ENCODE peak calls at places on chromosomes 3 and 15, in seven cellular contexts. L is astrocyte of the spinal cord; P is ovary; H is CD4-positive, CD25-positive, alpha-beta regulatory T cell; B is cardiac muscle cell; K is colonic mucosa; W is heart left ventricle. F is an unnamed sample.

GRCh38 chr15:99085413-99086326 is 19.2 kb upstream of the SYNM start:
- DNase-seq in L (peak), P (no peak), H (no peak), K (no peak), W (peak), B (no peak), F (peak)

GRCh38 chr15:61099030-61099800 is 129.9 kb downstream of the RORA start:
- DNase-seq in B (no peak), H (no peak), L (peak), P (no peak), W (no peak), K (no peak), F (no peak)

GRCh38 chr15:55434989-55435825 is 26.9 kb downstream of the PIERCE2 start:
- DNase-seq in P (no peak), B (peak), L (peak), K (peak), W (no peak), H (peak), F (peak)

GRCh38 chr3:85164446-85164845 is 205.7 kb downstream of the CADM2 start:
- DNase-seq in P (no peak), L (no peak), W (no peak), H (no peak), K (no peak), B (no peak), F (no peak)

GRCh38 chr15:78930577-78931388 is 14.1 kb downstream of the CTSH start:
- DNase-seq in W (no peak), L (peak), H (no peak), K (no peak), P (no peak), B (peak), F (peak)

GRCh38 chr15:71496336-71496955 is 313.9 kb upstream of the NR2E3 start:
- DNase-seq in B (peak), L (peak), W (no peak), H (no peak), K (no peak), P (no peak), F (peak)

GRCh38 chr15:100124936-100125626 is 216.7 kb downstream of the ADAMTS17 start:
- DNase-seq in K (no peak), H (no peak), W (no peak), B (no peak), L (no peak), P (peak), F (no peak)

GRCh38 chr3:140711719-140712086 is 33.8 kb downstream of the TRIM42 start:
- DNase-seq in B (no peak), L (no peak), K (no peak), P (no peak), H (no peak), W (no peak), F (no peak)

GRCh38 chr15:66278671-66279070 is 14.7 kb upstream of the DIS3L start:
- DNase-seq in B (no peak), P (no peak), W (no peak), K (no peak), H (no peak), L (no peak), F (no peak)

GRCh38 chr15:71596672-71597071 is 213.7 kb upstream of the NR2E3 start:
- DNase-seq in H (no peak), W (peak), P (peak), B (peak), L (peak), K (no peak), F (no peak)

GRCh38 chr3:99114565-99115291 is 213.2 kb upstream of the DCBLD2 start:
- DNase-seq in H (no peak), W (no peak), K (no peak), B (peak), P (no peak), L (peak), F (no peak)

GRCh38 chr15:78667578-78668236 is 26.7 kb upstream of the CHRNB4 start:
- DNase-seq in B (no peak), H (no peak), P (no peak), K (no peak), W (no peak), L (no peak), F (no peak)

GRCh38 chr3:901953-902778 is 190.7 kb upstream of the CNTN6 start:
- DNase-seq in B (peak), H (no peak), W (no peak), K (no peak), P (no peak), L (peak), F (no peak)

GRCh38 chr3:41117398-41117870 is 81.9 kb upstream of the CTNNB1 start:
- DNase-seq in W (peak), H (peak), L (peak), B (peak), P (peak), K (peak), F (peak)

DNA sequence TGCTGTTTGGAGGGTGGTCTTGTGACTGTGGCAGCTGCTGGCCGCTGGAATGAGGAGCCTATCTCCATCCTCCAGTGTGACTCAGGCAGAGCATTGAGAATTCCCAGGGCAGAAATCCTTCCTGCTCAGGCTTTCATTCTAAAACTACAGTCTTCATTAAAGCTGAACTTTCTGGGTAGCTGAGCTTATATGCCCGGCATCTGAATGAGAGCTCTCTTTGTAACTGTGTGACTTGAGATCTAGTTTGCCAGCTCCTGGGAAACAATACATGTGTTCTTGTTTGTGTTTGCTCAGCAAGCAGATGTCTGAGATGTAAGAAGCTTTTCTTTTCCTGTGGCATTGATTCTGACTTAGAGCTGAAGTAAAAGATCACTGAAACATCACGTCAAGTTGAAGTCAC is 22.4 kb downstream of the RLBP1 start:
- DNase-seq in K (no peak), H (no peak), B (no peak), L (no peak), W (no peak), P (no peak), F (no peak)
- H3K4me3 ChIP-seq in K (no peak), H (no peak), B (no peak), L (no peak), W (no peak), P (no peak), F (no peak)

GRCh38 chr15:41622901-41623300 is 37.3 kb upstream of the MGA start:
- DNase-seq in H (no peak), K (no peak), W (no peak), L (no peak), B (peak), P (no peak), F (no peak)

GRCh38 chr15:41620536-41621199 is 39.5 kb upstream of the MGA start:
- DNase-seq in B (no peak), H (no peak), W (no peak), L (no peak), K (no peak), P (no peak), F (no peak)

GRCh38 chr15:41627204-41627603 is 33.0 kb upstream of the MGA start:
- DNase-seq in P (no peak), B (no peak), L (no peak), W (no peak), K (no peak), H (no peak), F (no peak)

GRCh38 chr15:41621200-41622193 is 38.7 kb upstream of the MGA start:
- DNase-seq in W (peak), P (peak), K (peak), B (peak), L (peak), H (peak), F (peak)
- H3K4me3 ChIP-seq in W (peak), P (peak), K (peak), B (peak), L (peak), H (peak), F (peak)

GRCh38 chr3:146625117-146625775 is 20.1 kb upstream of the PLSCR5 start:
- DNase-seq in H (no peak), B (peak), L (peak), K (no peak), W (no peak), P (no peak), F (no peak)
- H3K4me3 ChIP-seq in H (peak), B (no peak), L (no peak), K (no peak), W (no peak), P (no peak), F (no peak)

DNA sequence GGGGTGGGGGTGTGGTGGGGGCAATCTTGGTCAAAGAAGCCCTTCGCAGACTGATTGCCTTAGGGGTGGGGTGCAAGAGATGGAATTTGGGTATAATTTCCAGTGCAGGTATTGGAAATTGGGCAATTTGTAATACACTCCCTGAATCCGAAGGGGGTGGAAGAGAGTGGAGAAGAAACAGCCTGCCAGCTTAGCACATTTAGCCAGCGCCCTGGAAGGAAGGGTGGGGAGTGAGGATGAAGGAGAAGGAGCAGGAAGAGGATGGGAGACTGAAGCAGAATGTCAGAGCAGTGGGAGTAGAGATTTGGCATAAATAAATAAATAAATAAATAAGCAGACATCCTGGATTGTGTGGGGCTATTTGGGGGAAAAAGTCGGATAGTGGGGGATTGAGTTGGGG is 1.6 kb downstream of the GAP43 start:
- DNase-seq in P (no peak), L (no peak), H (no peak), B (no peak), K (no peak), W (no peak), F (no peak)
- H3K4me3 ChIP-seq in P (no peak), L (no peak), H (no peak), B (no peak), K (no peak), W (no peak), F (no peak)

DNA sequence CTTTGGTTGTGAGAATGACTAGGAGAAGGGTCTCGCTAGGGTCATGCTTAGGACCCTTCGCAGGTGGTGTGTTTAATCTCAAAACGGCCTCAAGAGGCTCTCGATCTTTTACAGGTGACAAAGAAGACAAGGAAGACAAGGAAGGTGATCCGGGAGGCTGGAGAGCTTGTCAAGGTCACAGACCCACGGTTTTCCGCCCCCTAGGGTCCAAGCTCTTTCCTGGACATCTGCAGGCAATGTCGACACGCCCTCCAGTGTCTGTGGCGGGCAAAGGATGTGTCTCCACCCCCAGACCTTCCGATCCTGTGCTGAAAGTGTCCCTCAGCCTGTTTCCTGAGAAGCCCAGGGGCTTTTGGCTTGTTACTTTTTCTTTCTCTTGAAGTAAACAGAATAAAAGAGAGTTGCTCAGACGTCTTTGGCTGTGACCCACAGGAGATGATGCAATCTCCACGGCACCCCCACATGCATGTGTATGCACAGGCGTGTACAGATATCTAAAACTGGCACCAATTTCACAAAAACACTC is 108.7 kb downstream of the KLF13 start:
- DNase-seq in W (peak), H (peak), P (peak), B (peak), L (peak), K (peak), F (peak)
- H3K4me3 ChIP-seq in W (no peak), H (peak), P (no peak), B (no peak), L (no peak), K (peak), F (no peak)

GRCh38 chr15:49044002-49044401 is 2.2 kb downstream of the SECISBP2L start:
- DNase-seq in P (no peak), W (no peak), L (no peak), K (no peak), H (no peak), B (no peak), F (no peak)
- H3K4me3 ChIP-seq in P (no peak), W (no peak), L (no peak), K (no peak), H (peak), B (peak), F (peak)

DNA sequence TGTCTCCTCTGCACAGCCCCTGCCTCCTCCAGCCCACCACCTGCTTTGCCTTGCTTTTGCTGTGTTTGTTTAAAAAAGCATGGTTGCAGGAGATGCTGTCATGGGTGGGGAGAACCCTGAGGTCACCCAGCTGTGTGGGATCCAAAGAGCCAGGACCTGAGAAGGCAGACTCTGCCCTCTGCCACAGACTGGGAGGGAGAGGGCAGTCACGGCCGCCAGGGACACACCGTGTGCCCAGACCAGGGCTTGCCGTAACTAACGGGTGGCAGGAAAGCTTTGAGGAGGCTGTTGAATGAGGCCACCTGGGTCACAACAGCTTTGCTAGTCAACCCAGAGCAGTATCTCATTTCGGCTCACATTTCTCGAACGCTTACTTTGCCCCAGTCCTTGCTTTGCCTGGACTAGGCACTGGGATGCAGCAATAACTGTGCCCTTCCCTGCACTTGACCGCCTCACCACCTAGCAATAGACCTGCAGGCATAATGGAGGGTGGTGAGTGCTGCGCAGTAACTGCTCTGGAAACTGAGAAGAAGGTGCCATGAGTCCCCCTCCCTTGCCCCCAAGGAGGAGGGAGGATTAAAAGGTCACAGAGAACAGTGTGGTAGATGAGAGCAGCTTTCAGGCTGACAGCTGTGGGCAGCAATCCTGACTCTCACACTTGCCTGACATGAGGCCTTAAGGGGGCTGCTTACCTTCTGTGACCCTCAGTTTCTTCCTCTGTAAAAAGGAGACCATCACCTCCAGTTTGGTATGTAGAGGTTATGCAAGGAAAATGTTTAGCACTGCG is 55.0 kb upstream of the CTDSPL start:
- DNase-seq in H (no peak), P (no peak), K (no peak), B (no peak), W (no peak), L (no peak), F (no peak)
- H3K4me3 ChIP-seq in H (no peak), P (no peak), K (no peak), B (no peak), W (no peak), L (no peak), F (no peak)